ENCODE peak calls at places on chromosomes 7 and 10, in seven cellular contexts. V is heart right ventricle; J is brain microvascular endothelial cell; N is keratinocyte; Q is upper lobe of left lung; M is CD8-positive, alpha-beta T cell; F is ovary. P is an unnamed sample.
A peak's percentile ranks its signal among the peaks of the same experiment; 100 is the strongest.

GRCh38 chr7:151632750-151633515 is 113.2 kb upstream of the RHEB start:
- DNase-seq in V (peak; percentile 61), J (peak; percentile 52), N (no peak), Q (peak; percentile 88), M (peak; percentile 70), F (peak; percentile 42), P (peak; percentile 72)

GRCh38 chr7:116526897-116527296 is 2.1 kb downstream of the CAV1 start:
- DNase-seq in V (no peak), J (no peak), N (no peak), Q (no peak), M (no peak), F (no peak), P (no peak)

GRCh38 chr10:128070721-128071416 is 55.4 kb downstream of the MKI67 start:
- DNase-seq in V (no peak), J (no peak), N (no peak), Q (no peak), M (no peak), F (no peak), P (no peak)

GRCh38 chr10:101940916-101941315 is 97.3 kb upstream of the KCNIP2 start:
- DNase-seq in V (no peak), J (peak; percentile 26), N (no peak), Q (no peak), M (no peak), F (no peak), P (no peak)

GRCh38 chr7:20393021-20394015 is 62.6 kb downstream of the ITGB8 start:
- DNase-seq in V (no peak), J (no peak), N (no peak), Q (no peak), M (no peak), F (no peak), P (no peak)

GRCh38 chr7:77549103-77549870 is 12.2 kb downstream of the PTPN12 start:
- DNase-seq in V (no peak), J (no peak), N (no peak), Q (no peak), M (no peak), F (no peak), P (no peak)

GRCh38 chr10:89466599-89467035 is 52.2 kb downstream of the IFIT5 start:
- DNase-seq in V (peak; percentile 14), J (peak; percentile 42), N (peak; percentile 89), Q (no peak), M (no peak), F (no peak), P (no peak)

GRCh38 chr10:15719062-15719898 is 442 bp downstream of the ITGA8 start:
- DNase-seq in V (no peak), J (peak; percentile 4), N (no peak), Q (peak; percentile 78), M (no peak), F (no peak), P (no peak)

GRCh38 chr10:10489765-10490164 is 527.9 kb upstream of the CELF2 start:
- DNase-seq in V (no peak), J (no peak), N (no peak), Q (no peak), M (no peak), F (no peak), P (no peak)

GRCh38 chr10:31963598-31963980 is 35.0 kb upstream of the ARHGAP12 start:
- DNase-seq in V (no peak), J (no peak), N (no peak), Q (no peak), M (no peak), F (no peak), P (no peak)

GRCh38 chr10:119207713-119208552 is 562 bp downstream of the GRK5 start:
- DNase-seq in V (peak; percentile 51), J (peak; percentile 56), N (no peak), Q (peak; percentile 92), M (peak; percentile 70), F (peak; percentile 50), P (peak; percentile 47)

GRCh38 chr7:85172530-85172941 is 14.3 kb downstream of the SEMA3D start:
- DNase-seq in V (no peak), J (peak; percentile 88), N (no peak), Q (no peak), M (no peak), F (no peak), P (no peak)

GRCh38 chr7:94962661-94963060 is 55.3 kb downstream of the PPP1R9A start:
- DNase-seq in V (no peak), J (no peak), N (no peak), Q (no peak), M (no peak), F (no peak), P (no peak)

GRCh38 chr7:77887567-77887966 is 89.0 kb downstream of the PHTF2 start:
- DNase-seq in V (no peak), J (peak; percentile 71), N (no peak), Q (no peak), M (no peak), F (no peak), P (no peak)

GRCh38 chr10:32955299-32955772 is 2.7 kb downstream of the ITGB1 start:
- DNase-seq in V (no peak), J (no peak), N (no peak), Q (no peak), M (no peak), F (no peak), P (no peak)

GRCh38 chr7:21251166-21251806 is 176.6 kb upstream of the SP4 start:
- DNase-seq in V (no peak), J (no peak), N (no peak), Q (no peak), M (no peak), F (no peak), P (no peak)

GRCh38 chr10:64449603-64450002 is 928.4 kb downstream of the REEP3 start:
- DNase-seq in V (no peak), J (no peak), N (no peak), Q (no peak), M (no peak), F (no peak), P (no peak)

GRCh38 chr10:30984563-30985328 is 46.9 kb downstream of the ZNF438 start:
- DNase-seq in V (no peak), J (no peak), N (no peak), Q (no peak), M (no peak), F (no peak), P (no peak)

GRCh38 chr10:23157239-23157661 is 34.9 kb upstream of the PTF1A start:
- DNase-seq in V (no peak), J (no peak), N (no peak), Q (no peak), M (no peak), F (no peak), P (no peak)

GRCh38 chr10:96275685-96276418 is 4.5 kb upstream of the BLNK start:
- DNase-seq in V (peak; percentile 46), J (no peak), N (no peak), Q (no peak), M (no peak), F (no peak), P (no peak)

GRCh38 chr10:103736763-103737162 is 118.6 kb downstream of the SH3PXD2A start:
- DNase-seq in V (no peak), J (peak; percentile 31), N (no peak), Q (no peak), M (no peak), F (no peak), P (no peak)

GRCh38 chr7:101879565-101879964 is 62.1 kb downstream of the CUX1 start:
- DNase-seq in V (no peak), J (no peak), N (no peak), Q (peak; percentile 72), M (no peak), F (no peak), P (no peak)

GRCh38 chr10:12638103-12638502 is 288.8 kb downstream of the CAMK1D start:
- DNase-seq in V (no peak), J (no peak), N (no peak), Q (no peak), M (no peak), F (no peak), P (no peak)

GRCh38 chr10:53209941-53210611 is 437.5 kb upstream of the MBL2 start:
- DNase-seq in V (no peak), J (no peak), N (no peak), Q (no peak), M (no peak), F (no peak), P (no peak)

GRCh38 chr10:129021597-129022304 is 445.3 kb upstream of the MGMT start:
- DNase-seq in V (peak; percentile 41), J (no peak), N (no peak), Q (peak; percentile 38), M (no peak), F (no peak), P (no peak)

GRCh38 chr10:15300145-15300544 is 70.9 kb downstream of the FAM171A1 start:
- DNase-seq in V (no peak), J (no peak), N (no peak), Q (no peak), M (no peak), F (no peak), P (no peak)

GRCh38 chr7:128835231-128835751 is 5.1 kb downstream of the FLNC start:
- DNase-seq in V (no peak), J (no peak), N (no peak), Q (peak; percentile 61), M (no peak), F (no peak), P (peak; percentile 25)
- H3K36me3 ChIP-seq in V (peaks cover 55% of the 10 kb centered on the region), J (peaks cover 53% of the 10 kb centered on the region), N (no peaks in the 10 kb centered on the region), Q (no peaks in the 10 kb centered on the region), M (no peaks in the 10 kb centered on the region), F (no peaks in the 10 kb centered on the region), P (peaks cover 4% of the 10 kb centered on the region)

DNA sequence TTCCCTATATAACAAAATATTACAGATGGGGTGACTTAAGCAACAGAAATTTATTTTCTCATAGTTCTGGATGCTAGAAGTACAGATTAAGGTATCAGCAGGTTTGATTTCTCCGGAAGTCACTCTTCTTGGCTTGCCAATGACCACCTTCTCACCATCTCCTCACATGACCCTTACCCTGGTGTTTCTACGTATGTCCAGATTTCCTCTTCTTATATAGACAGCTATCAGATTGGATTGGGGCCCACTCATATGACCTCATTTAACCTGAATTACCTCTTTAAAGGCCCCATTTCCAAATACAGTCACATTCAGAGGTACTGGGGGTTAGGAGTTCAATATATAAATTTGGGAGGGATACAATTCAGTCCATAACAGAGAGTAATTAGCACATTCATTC is 17.0 kb upstream of the RAPGEF5 start:
- DNase-seq in V (no peak), J (no peak), N (no peak), Q (no peak), M (no peak), F (no peak), P (no peak)
- H3K27ac ChIP-seq in V (no peak overlapping the region), J (no peak overlapping the region), N (no peak overlapping the region), Q (no peak overlapping the region), M (no peak overlapping the region), F (no peak overlapping the region), P (no peak overlapping the region)

DNA sequence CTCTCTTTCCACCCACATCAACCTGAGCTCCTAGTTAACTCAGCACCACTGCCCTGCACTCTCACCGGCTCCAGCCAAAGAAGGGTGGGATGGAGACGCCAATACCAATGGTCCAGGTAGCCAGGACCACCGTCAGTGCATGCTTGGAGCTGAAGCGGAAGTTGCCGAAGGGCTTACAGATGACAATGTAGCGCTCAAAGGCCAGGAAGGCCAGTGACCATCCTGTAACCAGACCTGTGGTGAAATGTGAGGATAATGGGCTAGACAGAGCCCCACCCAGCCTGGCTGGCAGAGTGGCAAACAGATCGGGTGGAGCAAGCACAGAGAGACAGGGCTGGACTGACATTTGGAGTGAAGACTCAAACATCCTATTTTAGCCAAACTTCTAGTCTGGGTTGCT is 673 bp downstream of the OPN1SW start:
- DNase-seq in V (no peak), J (no peak), N (no peak), Q (no peak), M (no peak), F (no peak), P (no peak)
- H3K36me3 ChIP-seq in V (peaks cover 36% of the 10 kb centered on the region), J (peaks cover 49% of the 10 kb centered on the region), N (peaks cover 8% of the 10 kb centered on the region), Q (peaks cover 38% of the 10 kb centered on the region), M (peaks cover 22% of the 10 kb centered on the region), F (no peaks in the 10 kb centered on the region), P (no peaks in the 10 kb centered on the region)

GRCh38 chr10:132464256-132465192 is 67.5 kb downstream of the PWWP2B start:
- DNase-seq in V (peak; percentile 89), J (no peak), N (no peak), Q (peak; percentile 80), M (no peak), F (peak; percentile 94), P (peak; percentile 90)
- H3K27ac ChIP-seq in V (peak overlapping the region; percentile 95), J (no peak overlapping the region), N (no peak overlapping the region), Q (peak overlapping the region; percentile 79), M (no peak overlapping the region), F (peak overlapping the region; percentile 38), P (peak overlapping the region; percentile 89)